ENCODE peak calls at places on chromosomes 1 and 21, in seven cellular contexts. One of them, this sample, is unnamed.

GRCh38 chr1:34884536-34884935 is 25.0 kb upstream of the SMIM12 start:
- DNase-seq in fibroblast of lung: no peak
- DNase-seq in spleen: no peak
- DNase-seq in left lung: no peak
- DNase-seq in dorsolateral prefrontal cortex: no peak
- DNase-seq in left ventricle myocardium inferior: no peak
- DNase-seq in heart left ventricle: no peak
- DNase-seq in this sample: peak

GRCh38 chr1:19688041-19688842 is 23.6 kb downstream of the HTR6 start:
- DNase-seq in fibroblast of lung: no peak
- DNase-seq in spleen: peak
- DNase-seq in left lung: no peak
- DNase-seq in dorsolateral prefrontal cortex: no peak
- DNase-seq in left ventricle myocardium inferior: no peak
- DNase-seq in heart left ventricle: no peak
- DNase-seq in this sample: no peak

GRCh38 chr1:154344977-154345837 is 19.9 kb downstream of the ATP8B2 start:
- DNase-seq in fibroblast of lung: peak
- DNase-seq in spleen: peak
- DNase-seq in left lung: no peak
- DNase-seq in dorsolateral prefrontal cortex: no peak
- DNase-seq in left ventricle myocardium inferior: no peak
- DNase-seq in heart left ventricle: no peak
- DNase-seq in this sample: peak

GRCh38 chr1:78101514-78101913 is 55.7 kb downstream of the GIPC2 start:
- DNase-seq in fibroblast of lung: peak
- DNase-seq in spleen: no peak
- DNase-seq in left lung: no peak
- DNase-seq in dorsolateral prefrontal cortex: no peak
- DNase-seq in left ventricle myocardium inferior: no peak
- DNase-seq in heart left ventricle: no peak
- DNase-seq in this sample: peak

GRCh38 chr1:173297798-173298391 is 90.8 kb upstream of the TNFSF4 start:
- DNase-seq in fibroblast of lung: peak
- DNase-seq in spleen: no peak
- DNase-seq in left lung: no peak
- DNase-seq in dorsolateral prefrontal cortex: no peak
- DNase-seq in left ventricle myocardium inferior: no peak
- DNase-seq in heart left ventricle: no peak
- DNase-seq in this sample: no peak

GRCh38 chr1:92705456-92705855 is 79.5 kb downstream of the EVI5 start:
- DNase-seq in fibroblast of lung: peak
- DNase-seq in spleen: no peak
- DNase-seq in left lung: no peak
- DNase-seq in dorsolateral prefrontal cortex: no peak
- DNase-seq in left ventricle myocardium inferior: no peak
- DNase-seq in heart left ventricle: no peak
- DNase-seq in this sample: no peak

GRCh38 chr1:233647083-233647482 is 33.2 kb downstream of the KCNK1 start:
- DNase-seq in fibroblast of lung: peak
- DNase-seq in spleen: no peak
- DNase-seq in left lung: no peak
- DNase-seq in dorsolateral prefrontal cortex: no peak
- DNase-seq in left ventricle myocardium inferior: no peak
- DNase-seq in heart left ventricle: no peak
- DNase-seq in this sample: no peak

GRCh38 chr1:31541201-31541600 is 35.1 kb upstream of the TINAGL1 start:
- DNase-seq in fibroblast of lung: no peak
- DNase-seq in spleen: no peak
- DNase-seq in left lung: no peak
- DNase-seq in dorsolateral prefrontal cortex: peak
- DNase-seq in left ventricle myocardium inferior: no peak
- DNase-seq in heart left ventricle: no peak
- DNase-seq in this sample: no peak

DNA sequence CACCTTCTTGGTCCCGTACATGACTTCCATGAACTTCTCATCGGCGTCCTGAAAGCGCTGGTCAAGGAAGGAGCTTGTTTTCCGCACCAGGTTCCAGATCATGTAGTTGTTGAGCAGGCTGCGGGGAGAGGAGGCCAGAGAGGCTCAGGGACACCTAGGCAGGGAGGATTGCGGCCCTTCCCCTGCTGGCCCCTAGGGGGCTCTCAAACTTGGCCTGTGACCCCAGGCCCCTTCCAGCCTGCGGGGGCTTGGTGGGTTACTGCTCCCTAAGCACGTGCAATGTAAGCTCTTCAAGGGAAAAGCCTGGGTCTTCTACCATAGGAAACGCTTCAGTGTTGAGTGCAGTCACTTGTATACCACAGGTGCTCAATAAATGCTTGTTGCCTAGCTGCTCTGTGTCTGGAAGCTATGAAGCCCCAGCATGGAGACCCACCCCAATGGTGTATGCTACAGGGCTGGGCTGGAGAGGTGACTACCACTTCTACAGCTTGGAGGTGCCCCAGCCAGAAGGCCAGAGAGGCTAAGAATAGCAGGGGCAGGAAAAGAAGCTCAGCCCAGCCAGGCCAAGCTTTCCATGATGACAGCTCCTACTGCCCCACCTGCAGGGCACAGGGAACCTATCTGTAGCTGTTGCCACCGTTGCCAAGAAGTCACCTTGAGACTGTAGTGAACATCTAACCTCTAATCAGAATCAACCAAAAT is 45.1 kb downstream of the ECE1 start:
- DNase-seq in fibroblast of lung: no peak
- DNase-seq in spleen: no peak
- DNase-seq in left lung: no peak
- DNase-seq in dorsolateral prefrontal cortex: no peak
- DNase-seq in left ventricle myocardium inferior: no peak
- DNase-seq in heart left ventricle: peak
- DNase-seq in this sample: no peak
- TF ChIP-seq CTCF in fibroblast of lung: peak
- TF ChIP-seq CTCF in spleen: no peak
- TF ChIP-seq CTCF in left lung: peak
- TF ChIP-seq CTCF in dorsolateral prefrontal cortex: no peak
- TF ChIP-seq CTCF in left ventricle myocardium inferior: peak
- TF ChIP-seq CTCF in heart left ventricle: no peak
- TF ChIP-seq CTCF in this sample: peak

GRCh38 chr1:26530540-26530897 is 958 bp downstream of the RPS6KA1 start:
- DNase-seq in fibroblast of lung: no peak
- DNase-seq in spleen: no peak
- DNase-seq in left lung: no peak
- DNase-seq in dorsolateral prefrontal cortex: no peak
- DNase-seq in left ventricle myocardium inferior: no peak
- DNase-seq in heart left ventricle: no peak
- DNase-seq in this sample: no peak
- H3K27ac ChIP-seq in fibroblast of lung: no peak
- H3K27ac ChIP-seq in spleen: peak
- H3K27ac ChIP-seq in left lung: peak
- H3K27ac ChIP-seq in dorsolateral prefrontal cortex: peak
- H3K27ac ChIP-seq in left ventricle myocardium inferior: no peak
- H3K27ac ChIP-seq in heart left ventricle: no peak
- H3K27ac ChIP-seq in this sample: no peak

GRCh38 chr1:232047473-232047872 is 420.9 kb downstream of the DISC1 start:
- DNase-seq in fibroblast of lung: no peak
- DNase-seq in spleen: no peak
- DNase-seq in left lung: no peak
- DNase-seq in dorsolateral prefrontal cortex: no peak
- DNase-seq in left ventricle myocardium inferior: no peak
- DNase-seq in heart left ventricle: no peak
- DNase-seq in this sample: no peak
- TF ChIP-seq CTCF in fibroblast of lung: no peak
- TF ChIP-seq CTCF in spleen: no peak
- TF ChIP-seq CTCF in left lung: no peak
- TF ChIP-seq CTCF in dorsolateral prefrontal cortex: no peak
- TF ChIP-seq CTCF in left ventricle myocardium inferior: peak
- TF ChIP-seq CTCF in heart left ventricle: no peak
- TF ChIP-seq CTCF in this sample: no peak

DNA sequence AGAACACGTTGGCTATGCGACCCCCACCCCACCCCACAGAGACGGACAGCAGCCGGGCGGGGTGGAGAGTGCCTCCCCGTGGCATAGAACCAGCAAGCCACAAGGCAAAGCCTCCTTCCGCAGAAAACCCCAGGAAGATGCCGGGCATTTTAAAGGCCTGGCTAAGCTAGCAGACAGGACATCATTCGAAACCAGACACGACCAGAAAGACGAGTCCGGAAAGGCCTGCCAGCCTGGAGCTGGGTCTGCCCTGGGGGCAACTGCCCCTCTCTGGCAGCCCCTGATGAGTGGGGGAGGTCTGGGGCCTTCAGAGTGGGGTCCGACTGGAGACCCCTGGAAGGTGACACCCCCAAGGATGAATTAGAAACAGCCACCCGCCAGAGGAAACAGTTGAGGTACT is 8.5 kb downstream of the FTCD start:
- DNase-seq in fibroblast of lung: no peak
- DNase-seq in spleen: peak
- DNase-seq in left lung: no peak
- DNase-seq in dorsolateral prefrontal cortex: no peak
- DNase-seq in left ventricle myocardium inferior: no peak
- DNase-seq in heart left ventricle: peak
- DNase-seq in this sample: no peak
- H3K27ac ChIP-seq in fibroblast of lung: no peak
- H3K27ac ChIP-seq in spleen: no peak
- H3K27ac ChIP-seq in left lung: no peak
- H3K27ac ChIP-seq in dorsolateral prefrontal cortex: peak
- H3K27ac ChIP-seq in left ventricle myocardium inferior: no peak
- H3K27ac ChIP-seq in heart left ventricle: no peak
- H3K27ac ChIP-seq in this sample: no peak

DNA sequence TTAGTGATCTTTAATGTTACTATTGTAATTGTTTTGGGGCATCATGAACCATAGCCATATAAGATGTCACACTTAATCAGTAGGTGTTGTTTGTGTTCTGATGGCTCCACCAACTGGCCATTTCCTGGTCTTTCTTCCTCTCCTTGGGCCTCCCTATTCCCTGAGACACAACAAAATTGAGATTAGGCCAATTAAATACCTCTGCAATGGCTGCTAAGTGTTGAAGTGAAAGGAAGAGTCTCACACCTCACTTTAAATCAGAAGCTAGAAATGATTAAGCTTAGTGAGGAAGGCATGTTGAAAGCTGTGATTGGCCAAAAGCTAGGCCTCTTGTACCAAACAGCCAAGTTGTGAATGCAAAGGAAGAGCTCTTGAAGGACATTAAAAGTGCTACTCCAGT is 30.7 kb downstream of the PPP2R5A start:
- DNase-seq in fibroblast of lung: no peak
- DNase-seq in spleen: no peak
- DNase-seq in left lung: no peak
- DNase-seq in dorsolateral prefrontal cortex: peak
- DNase-seq in left ventricle myocardium inferior: no peak
- DNase-seq in heart left ventricle: no peak
- DNase-seq in this sample: no peak
- TF ChIP-seq CTCF in fibroblast of lung: no peak
- TF ChIP-seq CTCF in spleen: peak
- TF ChIP-seq CTCF in left lung: no peak
- TF ChIP-seq CTCF in dorsolateral prefrontal cortex: peak
- TF ChIP-seq CTCF in left ventricle myocardium inferior: peak
- TF ChIP-seq CTCF in heart left ventricle: no peak
- TF ChIP-seq CTCF in this sample: no peak

DNA sequence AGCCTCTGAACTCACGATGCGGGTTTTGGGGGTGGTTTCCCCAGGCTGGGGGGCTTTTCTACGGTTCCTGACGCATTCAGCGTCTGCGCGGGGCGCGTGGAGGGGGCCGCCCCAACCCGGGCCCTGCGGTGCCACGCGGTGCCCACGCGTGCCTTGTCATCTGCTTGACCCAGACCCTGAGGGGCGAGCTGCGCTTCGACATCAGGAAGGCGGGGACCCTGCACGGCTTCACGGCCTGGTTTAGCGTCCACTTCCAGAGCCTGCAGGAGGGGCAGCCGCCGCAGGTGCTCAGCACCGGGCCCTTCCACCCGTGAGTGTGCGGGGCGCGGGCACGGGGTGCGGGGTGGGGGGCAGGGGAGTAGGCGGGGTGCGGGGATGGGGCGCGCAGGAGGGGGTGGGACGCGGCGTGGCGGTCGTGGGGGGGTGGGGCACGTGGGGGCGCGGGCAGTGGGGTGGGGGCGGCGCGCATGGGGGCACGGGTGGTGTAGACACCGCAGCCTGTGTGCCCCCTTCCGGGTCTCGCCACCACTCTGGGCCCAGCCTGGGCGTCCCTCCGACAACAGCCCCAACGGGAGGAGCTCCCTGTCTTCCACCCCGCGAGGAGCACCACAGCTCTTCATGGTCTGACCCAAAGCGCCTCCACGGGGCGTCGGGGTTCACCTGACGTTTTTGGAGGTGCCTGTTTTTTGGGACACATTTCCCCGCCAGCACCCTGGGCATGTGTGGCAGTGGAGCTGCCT is 26.3 kb downstream of the PRMT2 start:
- DNase-seq in fibroblast of lung: no peak
- DNase-seq in spleen: no peak
- DNase-seq in left lung: no peak
- DNase-seq in dorsolateral prefrontal cortex: no peak
- DNase-seq in left ventricle myocardium inferior: no peak
- DNase-seq in heart left ventricle: no peak
- DNase-seq in this sample: no peak
- H3K27ac ChIP-seq in fibroblast of lung: no peak
- H3K27ac ChIP-seq in spleen: peak
- H3K27ac ChIP-seq in left lung: no peak
- H3K27ac ChIP-seq in dorsolateral prefrontal cortex: peak
- H3K27ac ChIP-seq in left ventricle myocardium inferior: peak
- H3K27ac ChIP-seq in heart left ventricle: peak
- H3K27ac ChIP-seq in this sample: no peak

GRCh38 chr1:39134768-39135333 is 69.6 kb upstream of the MACF1 start:
- DNase-seq in fibroblast of lung: no peak
- DNase-seq in spleen: no peak
- DNase-seq in left lung: no peak
- DNase-seq in dorsolateral prefrontal cortex: no peak
- DNase-seq in left ventricle myocardium inferior: no peak
- DNase-seq in heart left ventricle: no peak
- DNase-seq in this sample: no peak

GRCh38 chr1:39132505-39133339 is 71.8 kb upstream of the MACF1 start:
- DNase-seq in fibroblast of lung: peak
- DNase-seq in spleen: peak
- DNase-seq in left lung: peak
- DNase-seq in dorsolateral prefrontal cortex: peak
- DNase-seq in left ventricle myocardium inferior: peak
- DNase-seq in heart left ventricle: peak
- DNase-seq in this sample: no peak

GRCh38 chr1:39133340-39133684 is 71.2 kb upstream of the MACF1 start:
- DNase-seq in fibroblast of lung: no peak
- DNase-seq in spleen: no peak
- DNase-seq in left lung: no peak
- DNase-seq in dorsolateral prefrontal cortex: no peak
- DNase-seq in left ventricle myocardium inferior: no peak
- DNase-seq in heart left ventricle: no peak
- DNase-seq in this sample: no peak

GRCh38 chr1:39139723-39140360 is 64.7 kb upstream of the MACF1 start:
- DNase-seq in fibroblast of lung: no peak
- DNase-seq in spleen: no peak
- DNase-seq in left lung: no peak
- DNase-seq in dorsolateral prefrontal cortex: no peak
- DNase-seq in left ventricle myocardium inferior: no peak
- DNase-seq in heart left ventricle: no peak
- DNase-seq in this sample: no peak

DNA sequence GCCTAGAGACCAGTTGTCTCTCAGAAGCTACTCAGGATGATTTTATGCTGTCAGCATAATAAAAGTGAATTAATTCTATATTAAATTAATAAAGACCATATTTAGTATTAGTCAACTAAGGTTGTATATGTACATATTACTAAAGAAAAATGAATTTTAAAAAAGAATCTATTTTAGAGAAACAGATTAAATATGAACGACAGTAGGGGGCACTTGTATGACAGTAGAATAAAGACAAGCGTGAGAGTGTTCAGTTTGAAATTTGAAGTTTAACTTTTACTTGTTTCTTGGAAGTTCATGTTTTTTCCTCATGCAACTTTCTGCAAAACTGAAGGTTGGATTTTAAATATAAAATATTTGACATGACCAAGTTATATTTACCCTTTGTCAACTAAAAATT is 67.9 kb upstream of the MACF1 start:
- DNase-seq in fibroblast of lung: no peak
- DNase-seq in spleen: no peak
- DNase-seq in left lung: no peak
- DNase-seq in dorsolateral prefrontal cortex: no peak
- DNase-seq in left ventricle myocardium inferior: no peak
- DNase-seq in heart left ventricle: no peak
- DNase-seq in this sample: no peak
- TF ChIP-seq CTCF in fibroblast of lung: no peak
- TF ChIP-seq CTCF in spleen: no peak
- TF ChIP-seq CTCF in left lung: no peak
- TF ChIP-seq CTCF in dorsolateral prefrontal cortex: peak
- TF ChIP-seq CTCF in left ventricle myocardium inferior: no peak
- TF ChIP-seq CTCF in heart left ventricle: no peak
- TF ChIP-seq CTCF in this sample: no peak